ENCODE peak calls at places on chromosome 6, in four cellular contexts. R is HEK293T, V is neural progenitor cell, T is NCI-H1092 treated with DMSO at 0.1 percent for 48 hours. M is an unnamed sample.

GRCh38 chr6:116046739-116047138 is 14.0 kb downstream of the FRK start:
- DNase-seq in R (no peak), V (no peak), T (no peak), M (no peak)

GRCh38 chr6:29625337-29625930 is 7.5 kb downstream of the GABBR1 start:
- DNase-seq in R (no peak), V (no peak), T (no peak), M (no peak)

GRCh38 chr6:107202876-107203468 is 87.7 kb upstream of the BEND3 start:
- DNase-seq in R (no peak), V (no peak), T (no peak), M (no peak)

GRCh38 chr6:8546496-8546895 is 111.2 kb upstream of the SLC35B3 start:
- DNase-seq in R (no peak), V (no peak), T (no peak), M (no peak)

GRCh38 chr6:42142118-42142835 is at the start of gene C6orf132:
- DNase-seq in R (no peak), V (peak; percentile 76), T (no peak), M (peak; percentile 37)

GRCh38 chr6:128302942-128303341 is 217.5 kb downstream of the PTPRK start:
- DNase-seq in R (no peak), V (no peak), T (no peak), M (no peak)

GRCh38 chr6:44266347-44266746 is 996 bp upstream of the NFKBIE start:
- DNase-seq in R (no peak), V (no peak), T (no peak), M (no peak)

GRCh38 chr6:113539202-113539601 is 317.9 kb upstream of the MARCKS start:
- DNase-seq in R (no peak), V (peak; percentile 33), T (no peak), M (no peak)

GRCh38 chr6:113172531-113172966 is 684.6 kb upstream of the MARCKS start:
- DNase-seq in R (no peak), V (no peak), T (peak; percentile 88), M (peak; percentile 76)

GRCh38 chr6:100462990-100463684 is 1.6 kb downstream of the SIM1 start:
- DNase-seq in R (no peak), V (no peak), T (peak; percentile 39), M (no peak)

GRCh38 chr6:150377211-150377781 is 8.5 kb downstream of the IYD start:
- DNase-seq in R (no peak), V (peak; percentile 40), T (no peak), M (no peak)

GRCh38 chr6:169035381-169036280 is 218.0 kb downstream of the THBS2 start:
- DNase-seq in R (no peak), V (no peak), T (no peak), M (no peak)

GRCh38 chr6:122184260-122184934 is 215.1 kb upstream of the HSF2 start:
- DNase-seq in R (peak; percentile 43), V (peak; percentile 20), T (peak; percentile 4), M (peak; percentile 8)

GRCh38 chr6:79872986-79873385 is 74.4 kb downstream of the ELOVL4 start:
- DNase-seq in R (no peak), V (no peak), T (no peak), M (no peak)

GRCh38 chr6:56282391-56282790 is 35.0 kb upstream of the COL21A1 start:
- DNase-seq in R (no peak), V (no peak), T (no peak), M (no peak)

GRCh38 chr6:15304337-15305078 is 58.6 kb downstream of the JARID2 start:
- DNase-seq in R (no peak), V (no peak), T (no peak), M (no peak)

GRCh38 chr6:57294829-57295228 is 22.6 kb upstream of the PRIM2 start:
- DNase-seq in R (no peak), V (no peak), T (no peak), M (no peak)

GRCh38 chr6:164014716-164015484 is 600.4 kb downstream of the QKI start:
- DNase-seq in R (no peak), V (peak; percentile 89), T (no peak), M (no peak)

GRCh38 chr6:159961523-159961922 is 7.4 kb upstream of the IGF2R start:
- DNase-seq in R (no peak), V (no peak), T (no peak), M (no peak)

GRCh38 chr6:22886881-22887581 is 317.7 kb downstream of the HDGFL1 start:
- DNase-seq in R (no peak), V (no peak), T (no peak), M (no peak)

GRCh38 chr6:41723178-41723935 is 12.1 kb downstream of the TFEB start:
- DNase-seq in R (no peak), V (no peak), T (no peak), M (no peak)

GRCh38 chr6:64505312-64505711 is 869.7 kb downstream of the PHF3 start:
- DNase-seq in R (peak; percentile 61), V (peak; percentile 65), T (no peak), M (no peak)

GRCh38 chr6:100417037-100417436 is 47.7 kb downstream of the SIM1 start:
- DNase-seq in R (no peak), V (no peak), T (no peak), M (no peak)

GRCh38 chr6:112241820-112242443 is 12.4 kb downstream of the LAMA4 start:
- DNase-seq in R (no peak), V (no peak), T (no peak), M (no peak)

GRCh38 chr6:38143191-38144154 is 323.9 kb downstream of the ZFAND3 start:
- DNase-seq in R (no peak), V (no peak), T (peak; percentile 38), M (no peak)

M was measured in NCI-H1105.